ENCODE peak calls at places on chromosomes 4 and X, in nine cellular contexts. V, T, R, D, O, L, G, X and A are unnamed samples.

GRCh38 chr4:158446106-158446505 is 75.6 kb upstream of the RXFP1 start:
- DNase-seq in V (no peak), T (no peak), R (no peak), D (no peak), O (no peak), L (no peak), G (no peak), X (no peak), A (no peak)

GRCh38 chrX:71629467-71629866 is 11.2 kb upstream of the CXCR3 start:
- DNase-seq in V (no peak), T (no peak), R (no peak), D (no peak), O (no peak), L (no peak), G (no peak), X (no peak), A (no peak)

GRCh38 chrX:78140206-78140605 is 756 bp upstream of the TAF9B start:
- DNase-seq in V (no peak), T (no peak), R (no peak), D (no peak), O (no peak), L (no peak), G (no peak), X (no peak), A (no peak)

GRCh38 chrX:10629905-10630304 is 9.5 kb upstream of the MID1 start:
- DNase-seq in V (no peak), T (no peak), R (no peak), D (no peak), O (no peak), L (no peak), G (no peak), X (no peak), A (no peak)

GRCh38 chrX:12894074-12894691 is 12.2 kb upstream of the TLR8 start:
- DNase-seq in V (peak), T (peak), R (no peak), D (no peak), O (peak), L (peak), G (no peak), X (peak), A (no peak)

GRCh38 chr4:90958256-90958895 is 831.2 kb downstream of the CCSER1 start:
- DNase-seq in V (peak), T (no peak), R (no peak), D (no peak), O (peak), L (no peak), G (no peak), X (no peak), A (peak)

GRCh38 chrX:72243472-72243871 is 4.6 kb upstream of the ERCC6L start:
- DNase-seq in V (no peak), T (no peak), R (no peak), D (no peak), O (no peak), L (no peak), G (no peak), X (no peak), A (peak)

GRCh38 chr4:67680568-67681222 is 20.3 kb downstream of the UBA6 start:
- DNase-seq in V (no peak), T (no peak), R (no peak), D (no peak), O (no peak), L (peak), G (no peak), X (no peak), A (no peak)

GRCh38 chr4:150656882-150657281 is 74.9 kb downstream of the MAB21L2 start:
- DNase-seq in V (no peak), T (no peak), R (no peak), D (peak), O (no peak), L (no peak), G (no peak), X (no peak), A (no peak)

GRCh38 chr4:53541577-53542206 is 49.6 kb downstream of the LNX1 start:
- DNase-seq in V (no peak), T (no peak), R (no peak), D (no peak), O (no peak), L (no peak), G (no peak), X (peak), A (no peak)

GRCh38 chr4:53748328-53748772 is 157.1 kb upstream of the LNX1 start:
- DNase-seq in V (no peak), T (no peak), R (no peak), D (peak), O (no peak), L (no peak), G (no peak), X (no peak), A (no peak)

GRCh38 chr4:683982-684571 is 4.9 kb downstream of the SLC49A3 start:
- DNase-seq in V (peak), T (peak), R (peak), D (no peak), O (peak), L (peak), G (no peak), X (peak), A (no peak)

GRCh38 chr4:82201303-82201702 is 172.5 kb downstream of the HNRNPD start:
- DNase-seq in V (no peak), T (peak), R (peak), D (no peak), O (no peak), L (no peak), G (no peak), X (no peak), A (no peak)

GRCh38 chrX:120029354-120029753 is 48.1 kb downstream of the RHOXF2B start:
- DNase-seq in V (no peak), T (no peak), R (no peak), D (no peak), O (peak), L (no peak), G (no peak), X (no peak), A (no peak)

GRCh38 chrX:29890004-29890403 is 325.4 kb upstream of the MAGEB2 start:
- DNase-seq in V (no peak), T (no peak), R (no peak), D (no peak), O (no peak), L (no peak), G (no peak), X (no peak), A (no peak)

GRCh38 chrX:153400146-153401132 is 711 bp downstream of the PNMA6E start:
- DNase-seq in V (peak), T (peak), R (peak), D (no peak), O (peak), L (peak), G (no peak), X (peak), A (no peak)

GRCh38 chrX:56798866-56799864 is 70.1 kb downstream of the NBDY start:
- DNase-seq in V (no peak), T (peak), R (peak), D (no peak), O (no peak), L (peak), G (no peak), X (peak), A (no peak)

GRCh38 chrX:70096052-70096451 is 33.8 kb downstream of the OTUD6A start:
- DNase-seq in V (peak), T (no peak), R (no peak), D (no peak), O (peak), L (peak), G (no peak), X (no peak), A (no peak)

GRCh38 chr4:84582988-84583870 is at the start of gene CDS1:
- DNase-seq in V (no peak), T (peak), R (peak), D (no peak), O (peak), L (no peak), G (no peak), X (peak), A (no peak)

GRCh38 chr4:62814510-62815047 is 1594.7 kb downstream of the TECRL start:
- DNase-seq in V (no peak), T (no peak), R (no peak), D (no peak), O (peak), L (no peak), G (no peak), X (no peak), A (no peak)

GRCh38 chrX:146614693-146615524 is 194.7 kb upstream of the CXorf51B start:
- DNase-seq in V (no peak), T (no peak), R (no peak), D (no peak), O (no peak), L (no peak), G (no peak), X (no peak), A (no peak)

GRCh38 chr4:109998867-109999303 is 86.2 kb downstream of the EGF start:
- DNase-seq in V (peak), T (no peak), R (no peak), D (no peak), O (peak), L (peak), G (peak), X (peak), A (peak)

GRCh38 chr4:20253272-20253798 is 1.6 kb downstream of the SLIT2 start:
- DNase-seq in V (no peak), T (no peak), R (no peak), D (no peak), O (peak), L (no peak), G (no peak), X (no peak), A (no peak)

GRCh38 chrX:130082244-130083106 is 27.8 kb downstream of the ELF4 start:
- DNase-seq in V (no peak), T (peak), R (peak), D (peak), O (no peak), L (no peak), G (no peak), X (no peak), A (no peak)

GRCh38 chr4:80202784-80203553 is 5.7 kb downstream of the PRDM8 start:
- DNase-seq in V (no peak), T (no peak), R (no peak), D (peak), O (peak), L (no peak), G (no peak), X (no peak), A (no peak)

GRCh38 chrX:84796321-84796720 is 207.4 kb upstream of the APOOL start:
- DNase-seq in V (no peak), T (no peak), R (no peak), D (no peak), O (no peak), L (no peak), G (no peak), X (no peak), A (no peak)

GRCh38 chrX:125681507-125681906 is 361.8 kb downstream of the TEX13C start:
- DNase-seq in V (no peak), T (no peak), R (no peak), D (no peak), O (no peak), L (no peak), G (no peak), X (no peak), A (no peak)
- TF ChIP-seq POLR2AphosphoS5 in V (no peak), T (no peak), R (no peak), D (no peak), O (no peak), L (no peak), G (no peak), X (no peak), A (no peak)

GRCh38 chr4:153789741-153790651 is 1.1 kb upstream of the SFRP2 start:
- DNase-seq in V (no peak), T (no peak), R (no peak), D (no peak), O (peak), L (no peak), G (no peak), X (peak), A (no peak)
- TF ChIP-seq POLR2AphosphoS5 in V (no peak), T (no peak), R (no peak), D (no peak), O (peak), L (no peak), G (no peak), X (no peak), A (no peak)

GRCh38 chr4:184282895-184283654 is 65.4 kb upstream of the ENPP6 start:
- DNase-seq in V (no peak), T (no peak), R (no peak), D (no peak), O (no peak), L (no peak), G (no peak), X (no peak), A (no peak)
- TF ChIP-seq POLR2AphosphoS5 in V (no peak), T (no peak), R (no peak), D (no peak), O (no peak), L (no peak), G (no peak), X (no peak), A (no peak)

GRCh38 chr4:152957437-152958185 is 21.5 kb downstream of the FHDC1 start:
- DNase-seq in V (no peak), T (peak), R (peak), D (no peak), O (peak), L (no peak), G (no peak), X (no peak), A (no peak)
- TF ChIP-seq POLR2AphosphoS5 in V (no peak), T (no peak), R (no peak), D (no peak), O (no peak), L (no peak), G (no peak), X (no peak), A (no peak)

DNA sequence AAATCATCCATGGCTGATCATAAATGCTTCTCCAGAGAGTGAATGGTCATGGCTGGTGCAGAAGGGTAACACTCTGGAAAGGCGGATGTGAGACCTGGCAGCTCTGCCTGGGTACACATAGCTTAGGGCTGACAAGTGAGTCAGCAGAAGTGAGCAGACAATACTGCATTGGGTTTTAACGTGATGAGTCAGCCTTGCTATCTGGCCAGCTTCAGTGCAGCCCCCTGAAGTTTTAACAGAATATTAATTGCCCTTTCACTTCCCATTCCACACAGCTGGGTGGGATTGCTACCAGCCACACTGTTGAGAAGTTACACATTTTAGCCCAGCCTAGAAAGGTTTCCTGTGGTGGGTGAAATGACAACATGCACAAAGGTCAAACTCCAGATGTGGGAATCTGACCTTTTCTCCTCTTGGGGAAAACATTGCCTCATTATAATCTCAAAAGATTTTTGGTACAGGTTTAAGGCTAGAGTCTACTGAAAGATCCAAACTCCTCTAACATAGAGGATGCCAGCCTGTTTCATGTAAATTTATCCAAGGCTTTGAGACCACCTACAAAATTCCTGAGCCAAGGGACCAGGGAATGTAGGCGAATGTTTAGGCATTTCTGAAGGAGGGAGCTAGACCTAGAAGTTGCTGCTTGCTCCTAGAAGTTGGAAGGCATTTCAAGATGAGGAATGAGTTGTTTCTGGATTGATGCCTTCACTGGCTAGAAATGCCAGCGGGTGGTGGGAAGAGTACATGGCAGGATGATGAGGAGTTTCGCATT is 230.3 kb upstream of the PGRMC2 start:
- DNase-seq in V (peak), T (peak), R (peak), D (peak), O (peak), L (peak), G (peak), X (peak), A (no peak)
- TF ChIP-seq POLR2AphosphoS5 in V (peak), T (no peak), R (no peak), D (no peak), O (no peak), L (no peak), G (no peak), X (peak), A (no peak)